ENCODE peak calls at places on chromosomes 7 and 10, in eight cellular contexts. One of them, this sample, is unnamed.

GRCh38 chr10:5892007-5892406 is 2.0 kb downstream of the FBH1 start:
- DNase-seq in occipital lobe: no peak
- DNase-seq in frontal cortex: no peak
- DNase-seq in kidney glomerular epithelial cell: no peak
- DNase-seq in astrocyte of the spinal cord: peak; percentile 6
- DNase-seq in GM10248: no peak
- DNase-seq in OCI-LY7: no peak
- DNase-seq in IMR-90: no peak
- DNase-seq in this sample: no peak

GRCh38 chr10:130300608-130301025 is 164.4 kb downstream of the GLRX3 start:
- DNase-seq in kidney glomerular epithelial cell: no peak
- DNase-seq in GM10248: no peak
- DNase-seq in OCI-LY7: no peak
- DNase-seq in IMR-90: no peak
- DNase-seq in occipital lobe: no peak
- DNase-seq in frontal cortex: no peak
- DNase-seq in astrocyte of the spinal cord: peak; percentile 3
- DNase-seq in this sample: no peak

GRCh38 chr7:137681657-137682562 is 164.9 kb downstream of the DGKI start:
- DNase-seq in frontal cortex: no peak
- DNase-seq in occipital lobe: no peak
- DNase-seq in kidney glomerular epithelial cell: peak; percentile 91
- DNase-seq in GM10248: no peak
- DNase-seq in astrocyte of the spinal cord: peak; percentile 83
- DNase-seq in OCI-LY7: no peak
- DNase-seq in IMR-90: peak; percentile 92
- DNase-seq in this sample: peak; percentile 86

GRCh38 chr7:151017953-151018420 is 6.3 kb downstream of the ATG9B start:
- DNase-seq in frontal cortex: peak; percentile 75
- DNase-seq in GM10248: peak; percentile 83
- DNase-seq in kidney glomerular epithelial cell: peak; percentile 40
- DNase-seq in occipital lobe: peak; percentile 28
- DNase-seq in OCI-LY7: peak; percentile 72
- DNase-seq in astrocyte of the spinal cord: peak; percentile 30
- DNase-seq in IMR-90: peak; percentile 25
- DNase-seq in this sample: no peak

GRCh38 chr7:24913791-24914464 is 66.0 kb downstream of the OSBPL3 start:
- DNase-seq in frontal cortex: no peak
- DNase-seq in GM10248: no peak
- DNase-seq in OCI-LY7: no peak
- DNase-seq in occipital lobe: no peak
- DNase-seq in IMR-90: no peak
- DNase-seq in astrocyte of the spinal cord: no peak
- DNase-seq in kidney glomerular epithelial cell: no peak
- DNase-seq in this sample: no peak

GRCh38 chr7:3552499-3552898 is 251.4 kb downstream of the SDK1 start:
- DNase-seq in IMR-90: peak; percentile 6
- DNase-seq in GM10248: no peak
- DNase-seq in frontal cortex: no peak
- DNase-seq in kidney glomerular epithelial cell: peak; percentile 39
- DNase-seq in OCI-LY7: no peak
- DNase-seq in occipital lobe: no peak
- DNase-seq in astrocyte of the spinal cord: no peak
- DNase-seq in this sample: peak; percentile 74

GRCh38 chr10:50497758-50498157 is 126.0 kb downstream of the SGMS1 start:
- DNase-seq in occipital lobe: no peak
- DNase-seq in GM10248: peak; percentile 59
- DNase-seq in frontal cortex: no peak
- DNase-seq in kidney glomerular epithelial cell: peak; percentile 88
- DNase-seq in OCI-LY7: no peak
- DNase-seq in astrocyte of the spinal cord: peak; percentile 68
- DNase-seq in IMR-90: peak; percentile 86
- DNase-seq in this sample: peak; percentile 66

GRCh38 chr7:142385528-142386340 is 127.9 kb upstream of the PRSS58 start:
- DNase-seq in OCI-LY7: peak; percentile 67
- DNase-seq in occipital lobe: peak; percentile 24
- DNase-seq in IMR-90: peak; percentile 76
- DNase-seq in kidney glomerular epithelial cell: peak; percentile 36
- DNase-seq in astrocyte of the spinal cord: peak; percentile 70
- DNase-seq in frontal cortex: peak; percentile 20
- DNase-seq in GM10248: peak; percentile 47
- DNase-seq in this sample: no peak

GRCh38 chr7:98228801-98229200 is 17.6 kb downstream of the BHLHA15 start:
- DNase-seq in GM10248: no peak
- DNase-seq in astrocyte of the spinal cord: no peak
- DNase-seq in kidney glomerular epithelial cell: no peak
- DNase-seq in IMR-90: no peak
- DNase-seq in frontal cortex: no peak
- DNase-seq in occipital lobe: no peak
- DNase-seq in OCI-LY7: no peak
- DNase-seq in this sample: no peak

GRCh38 chr10:86348321-86349210 is 18.0 kb downstream of the GRID1 start:
- DNase-seq in GM10248: no peak
- DNase-seq in kidney glomerular epithelial cell: no peak
- DNase-seq in astrocyte of the spinal cord: no peak
- DNase-seq in OCI-LY7: no peak
- DNase-seq in frontal cortex: no peak
- DNase-seq in IMR-90: no peak
- DNase-seq in occipital lobe: no peak
- DNase-seq in this sample: no peak

GRCh38 chr7:93575555-93576397 is 1.3 kb upstream of the CALCR start:
- DNase-seq in GM10248: peak; percentile 5
- DNase-seq in OCI-LY7: no peak
- DNase-seq in astrocyte of the spinal cord: no peak
- DNase-seq in occipital lobe: no peak
- DNase-seq in IMR-90: no peak
- DNase-seq in kidney glomerular epithelial cell: no peak
- DNase-seq in frontal cortex: no peak
- DNase-seq in this sample: no peak

GRCh38 chr10:99329891-99330674 is 927 bp downstream of the CNNM1 start:
- DNase-seq in astrocyte of the spinal cord: no peak
- DNase-seq in IMR-90: peak; percentile 4
- DNase-seq in occipital lobe: no peak
- DNase-seq in kidney glomerular epithelial cell: no peak
- DNase-seq in OCI-LY7: no peak
- DNase-seq in frontal cortex: no peak
- DNase-seq in GM10248: peak; percentile 16
- DNase-seq in this sample: no peak

GRCh38 chr10:49594594-49594993 is 15.5 kb upstream of the SLC18A3 start:
- DNase-seq in IMR-90: peak; percentile 65
- DNase-seq in astrocyte of the spinal cord: peak; percentile 51
- DNase-seq in GM10248: peak; percentile 70
- DNase-seq in frontal cortex: peak; percentile 79
- DNase-seq in kidney glomerular epithelial cell: peak; percentile 60
- DNase-seq in OCI-LY7: peak; percentile 41
- DNase-seq in occipital lobe: peak; percentile 17
- DNase-seq in this sample: peak; percentile 15

GRCh38 chr10:24951201-24952145 is 933 bp downstream of the PRTFDC1 start:
- DNase-seq in frontal cortex: no peak
- DNase-seq in OCI-LY7: no peak
- DNase-seq in kidney glomerular epithelial cell: no peak
- DNase-seq in GM10248: no peak
- DNase-seq in astrocyte of the spinal cord: no peak
- DNase-seq in IMR-90: no peak
- DNase-seq in occipital lobe: peak; percentile 39
- DNase-seq in this sample: no peak

GRCh38 chr10:7084255-7085005 is 326.4 kb downstream of the SFMBT2 start:
- DNase-seq in kidney glomerular epithelial cell: no peak
- DNase-seq in astrocyte of the spinal cord: peak; percentile 15
- DNase-seq in occipital lobe: no peak
- DNase-seq in IMR-90: peak; percentile 33
- DNase-seq in OCI-LY7: no peak
- DNase-seq in frontal cortex: no peak
- DNase-seq in GM10248: no peak
- DNase-seq in this sample: no peak

GRCh38 chr7:101021703-101022102 is 1.8 kb downstream of the MUC17 start:
- DNase-seq in kidney glomerular epithelial cell: no peak
- DNase-seq in OCI-LY7: no peak
- DNase-seq in IMR-90: no peak
- DNase-seq in occipital lobe: no peak
- DNase-seq in frontal cortex: no peak
- DNase-seq in GM10248: no peak
- DNase-seq in astrocyte of the spinal cord: no peak
- DNase-seq in this sample: no peak

GRCh38 chr7:84477786-84478405 is 283.3 kb upstream of the SEMA3A start:
- DNase-seq in OCI-LY7: no peak
- DNase-seq in occipital lobe: no peak
- DNase-seq in IMR-90: no peak
- DNase-seq in GM10248: no peak
- DNase-seq in kidney glomerular epithelial cell: peak; percentile 54
- DNase-seq in frontal cortex: no peak
- DNase-seq in astrocyte of the spinal cord: no peak
- DNase-seq in this sample: no peak

GRCh38 chr10:34538291-34538829 is 276.7 kb downstream of the PARD3 start:
- DNase-seq in astrocyte of the spinal cord: no peak
- DNase-seq in OCI-LY7: peak; percentile 8
- DNase-seq in IMR-90: no peak
- DNase-seq in occipital lobe: no peak
- DNase-seq in GM10248: peak; percentile 33
- DNase-seq in kidney glomerular epithelial cell: peak; percentile 21
- DNase-seq in frontal cortex: no peak
- DNase-seq in this sample: no peak

GRCh38 chr10:98376485-98376884 is 38.5 kb downstream of the PYROXD2 start:
- DNase-seq in OCI-LY7: no peak
- DNase-seq in occipital lobe: no peak
- DNase-seq in kidney glomerular epithelial cell: peak; percentile 32
- DNase-seq in IMR-90: peak; percentile 69
- DNase-seq in astrocyte of the spinal cord: no peak
- DNase-seq in frontal cortex: no peak
- DNase-seq in GM10248: no peak
- DNase-seq in this sample: peak; percentile 2

GRCh38 chr7:73586911-73587310 is 8.5 kb upstream of the TBL2 start:
- DNase-seq in GM10248: no peak
- DNase-seq in kidney glomerular epithelial cell: no peak
- DNase-seq in occipital lobe: no peak
- DNase-seq in astrocyte of the spinal cord: no peak
- DNase-seq in OCI-LY7: no peak
- DNase-seq in IMR-90: no peak
- DNase-seq in frontal cortex: no peak
- DNase-seq in this sample: no peak

GRCh38 chr7:27670177-27670576 is 7.5 kb upstream of the HIBADH start:
- DNase-seq in astrocyte of the spinal cord: no peak
- DNase-seq in GM10248: no peak
- DNase-seq in frontal cortex: no peak
- DNase-seq in IMR-90: no peak
- DNase-seq in OCI-LY7: no peak
- DNase-seq in kidney glomerular epithelial cell: no peak
- DNase-seq in occipital lobe: no peak
- DNase-seq in this sample: no peak

GRCh38 chr7:1716263-1717094 is 46.4 kb downstream of the ELFN1 start:
- DNase-seq in GM10248: no peak
- DNase-seq in occipital lobe: no peak
- DNase-seq in OCI-LY7: no peak
- DNase-seq in frontal cortex: peak; percentile 64
- DNase-seq in kidney glomerular epithelial cell: peak; percentile 31
- DNase-seq in IMR-90: peak; percentile 40
- DNase-seq in astrocyte of the spinal cord: peak; percentile 12
- DNase-seq in this sample: no peak

GRCh38 chr10:13526952-13527863 is 1.6 kb downstream of the BEND7 start:
- DNase-seq in IMR-90: peak; percentile 72
- DNase-seq in GM10248: no peak
- DNase-seq in OCI-LY7: no peak
- DNase-seq in kidney glomerular epithelial cell: peak; percentile 91
- DNase-seq in astrocyte of the spinal cord: peak; percentile 61
- DNase-seq in occipital lobe: no peak
- DNase-seq in frontal cortex: no peak
- DNase-seq in this sample: peak; percentile 87

GRCh38 chr10:97553575-97554100 is 18.9 kb upstream of the ANKRD2 start:
- DNase-seq in IMR-90: peak; percentile 70
- DNase-seq in occipital lobe: peak; percentile 28
- DNase-seq in GM10248: peak; percentile 65
- DNase-seq in astrocyte of the spinal cord: peak; percentile 73
- DNase-seq in frontal cortex: peak; percentile 56
- DNase-seq in OCI-LY7: peak; percentile 57
- DNase-seq in kidney glomerular epithelial cell: peak; percentile 61
- DNase-seq in this sample: no peak

GRCh38 chr10:132368881-132369635 is 27.9 kb upstream of the PWWP2B start:
- DNase-seq in occipital lobe: no peak
- DNase-seq in frontal cortex: no peak
- DNase-seq in GM10248: no peak
- DNase-seq in IMR-90: peak; percentile 69
- DNase-seq in OCI-LY7: no peak
- DNase-seq in astrocyte of the spinal cord: no peak
- DNase-seq in kidney glomerular epithelial cell: no peak
- DNase-seq in this sample: no peak

GRCh38 chr10:15472431-15473400 is 101.6 kb upstream of the FAM171A1 start:
- DNase-seq in IMR-90: peak; percentile 7
- DNase-seq in astrocyte of the spinal cord: peak; percentile 98
- DNase-seq in occipital lobe: no peak
- DNase-seq in GM10248: no peak
- DNase-seq in frontal cortex: no peak
- DNase-seq in kidney glomerular epithelial cell: no peak
- DNase-seq in OCI-LY7: no peak
- DNase-seq in this sample: no peak

GRCh38 chr10:91352760-91353159 is 57.4 kb upstream of the HECTD2 start:
- DNase-seq in kidney glomerular epithelial cell: no peak
- DNase-seq in GM10248: no peak
- DNase-seq in IMR-90: peak; percentile 21
- DNase-seq in occipital lobe: no peak
- DNase-seq in frontal cortex: no peak
- DNase-seq in astrocyte of the spinal cord: no peak
- DNase-seq in OCI-LY7: no peak
- DNase-seq in this sample: no peak

GRCh38 chr10:6121144-6121543 is 32.3 kb downstream of the RBM17 start:
- DNase-seq in kidney glomerular epithelial cell: no peak
- DNase-seq in frontal cortex: no peak
- DNase-seq in GM10248: no peak
- DNase-seq in astrocyte of the spinal cord: no peak
- DNase-seq in occipital lobe: no peak
- DNase-seq in OCI-LY7: no peak
- DNase-seq in IMR-90: peak; percentile 53
- DNase-seq in this sample: no peak

GRCh38 chr10:60957667-60958221 is 13.8 kb upstream of the RHOBTB1 start:
- DNase-seq in astrocyte of the spinal cord: no peak
- DNase-seq in kidney glomerular epithelial cell: no peak
- DNase-seq in GM10248: no peak
- DNase-seq in occipital lobe: no peak
- DNase-seq in OCI-LY7: no peak
- DNase-seq in frontal cortex: no peak
- DNase-seq in IMR-90: no peak
- DNase-seq in this sample: no peak

GRCh38 chr10:48496831-48497792 is 107.8 kb downstream of the ARHGAP22 start:
- DNase-seq in frontal cortex: no peak
- DNase-seq in kidney glomerular epithelial cell: peak; percentile 44
- DNase-seq in occipital lobe: no peak
- DNase-seq in IMR-90: peak; percentile 78
- DNase-seq in astrocyte of the spinal cord: peak; percentile 76
- DNase-seq in GM10248: no peak
- DNase-seq in OCI-LY7: no peak
- DNase-seq in this sample: no peak

GRCh38 chr10:103373544-103373943 is 5.8 kb downstream of the TAF5 start:
- DNase-seq in IMR-90: no peak
- DNase-seq in OCI-LY7: no peak
- DNase-seq in GM10248: peak; percentile 17
- DNase-seq in kidney glomerular epithelial cell: no peak
- DNase-seq in astrocyte of the spinal cord: no peak
- DNase-seq in occipital lobe: no peak
- DNase-seq in frontal cortex: no peak
- DNase-seq in this sample: no peak

GRCh38 chr7:94297397-94297838 is 97.3 kb upstream of the COL1A2 start:
- DNase-seq in occipital lobe: no peak
- DNase-seq in astrocyte of the spinal cord: peak; percentile 98
- DNase-seq in frontal cortex: no peak
- DNase-seq in OCI-LY7: no peak
- DNase-seq in GM10248: no peak
- DNase-seq in IMR-90: peak; percentile 98
- DNase-seq in kidney glomerular epithelial cell: no peak
- DNase-seq in this sample: no peak

GRCh38 chr7:154781369-154782303 is 221.3 kb downstream of the PAXIP1 start:
- DNase-seq in IMR-90: no peak
- DNase-seq in OCI-LY7: no peak
- DNase-seq in occipital lobe: peak; percentile 28
- DNase-seq in astrocyte of the spinal cord: no peak
- DNase-seq in frontal cortex: no peak
- DNase-seq in kidney glomerular epithelial cell: no peak
- DNase-seq in GM10248: no peak
- DNase-seq in this sample: no peak

GRCh38 chr7:43915907-43916306 is 9.5 kb upstream of the URGCP start:
- DNase-seq in frontal cortex: no peak
- DNase-seq in OCI-LY7: no peak
- DNase-seq in GM10248: no peak
- DNase-seq in IMR-90: no peak
- DNase-seq in occipital lobe: no peak
- DNase-seq in astrocyte of the spinal cord: no peak
- DNase-seq in kidney glomerular epithelial cell: no peak
- DNase-seq in this sample: no peak

This sample was measured in epithelial cell of proximal tubule.